ENCODE peak calls at places on chromosomes 3 and 15, in nine cellular contexts. One of them, this sample, is unnamed.

GRCh38 chr3:14602804-14603644 is 48.5 kb upstream of the CCDC174 start:
- DNase-seq in PC-3: peak; percentile 11
- DNase-seq in CD8-positive, alpha-beta memory T cell: no peak
- DNase-seq in suprapubic skin: no peak
- DNase-seq in CD8-positive, alpha-beta T cell: no peak
- DNase-seq in IMR-90: no peak
- DNase-seq in RWPE2: no peak
- DNase-seq in spleen: no peak
- DNase-seq in tibial nerve: no peak
- DNase-seq in this sample: no peak

GRCh38 chr3:174153875-174154274 is 705.3 kb upstream of the NAALADL2 start:
- DNase-seq in PC-3: peak; percentile 74
- DNase-seq in CD8-positive, alpha-beta memory T cell: no peak
- DNase-seq in suprapubic skin: no peak
- DNase-seq in CD8-positive, alpha-beta T cell: no peak
- DNase-seq in IMR-90: peak; percentile 21
- DNase-seq in RWPE2: no peak
- DNase-seq in spleen: no peak
- DNase-seq in tibial nerve: no peak
- DNase-seq in this sample: no peak

GRCh38 chr15:78909791-78910228 is 35.0 kb downstream of the CTSH start:
- DNase-seq in PC-3: peak; percentile 73
- DNase-seq in CD8-positive, alpha-beta memory T cell: no peak
- DNase-seq in suprapubic skin: no peak
- DNase-seq in CD8-positive, alpha-beta T cell: no peak
- DNase-seq in IMR-90: peak; percentile 45
- DNase-seq in RWPE2: no peak
- DNase-seq in spleen: no peak
- DNase-seq in tibial nerve: no peak
- DNase-seq in this sample: peak; percentile 53

GRCh38 chr3:100556656-100557310 is 52.6 kb upstream of the ADGRG7 start:
- DNase-seq in PC-3: peak; percentile 87
- DNase-seq in CD8-positive, alpha-beta memory T cell: no peak
- DNase-seq in suprapubic skin: no peak
- DNase-seq in CD8-positive, alpha-beta T cell: no peak
- DNase-seq in IMR-90: peak; percentile 74
- DNase-seq in RWPE2: no peak
- DNase-seq in spleen: no peak
- DNase-seq in tibial nerve: no peak
- DNase-seq in this sample: peak; percentile 74

GRCh38 chr3:19931180-19931692 is 2.8 kb downstream of the EFHB start:
- DNase-seq in PC-3: no peak
- DNase-seq in CD8-positive, alpha-beta memory T cell: no peak
- DNase-seq in suprapubic skin: no peak
- DNase-seq in CD8-positive, alpha-beta T cell: no peak
- DNase-seq in IMR-90: no peak
- DNase-seq in RWPE2: no peak
- DNase-seq in spleen: no peak
- DNase-seq in tibial nerve: no peak
- DNase-seq in this sample: no peak

GRCh38 chr15:61994216-61994615 is 66.0 kb downstream of the VPS13C start:
- DNase-seq in PC-3: peak; percentile 10
- DNase-seq in CD8-positive, alpha-beta memory T cell: no peak
- DNase-seq in suprapubic skin: no peak
- DNase-seq in CD8-positive, alpha-beta T cell: no peak
- DNase-seq in IMR-90: peak; percentile 86
- DNase-seq in RWPE2: no peak
- DNase-seq in spleen: no peak
- DNase-seq in tibial nerve: no peak
- DNase-seq in this sample: no peak

GRCh38 chr3:184229424-184230080 is at the start of gene VWA5B2:
- DNase-seq in PC-3: peak; percentile 80
- DNase-seq in CD8-positive, alpha-beta memory T cell: peak; percentile 73
- DNase-seq in suprapubic skin: no peak
- DNase-seq in CD8-positive, alpha-beta T cell: peak; percentile 63
- DNase-seq in IMR-90: peak; percentile 18
- DNase-seq in RWPE2: peak; percentile 61
- DNase-seq in spleen: peak; percentile 90
- DNase-seq in tibial nerve: no peak
- DNase-seq in this sample: peak; percentile 72

GRCh38 chr3:147298511-147298982 is 107.8 kb downstream of the ZIC4 start:
- DNase-seq in PC-3: peak; percentile 57
- DNase-seq in CD8-positive, alpha-beta memory T cell: no peak
- DNase-seq in suprapubic skin: no peak
- DNase-seq in CD8-positive, alpha-beta T cell: no peak
- DNase-seq in IMR-90: peak; percentile 100
- DNase-seq in RWPE2: no peak
- DNase-seq in spleen: no peak
- DNase-seq in tibial nerve: no peak
- DNase-seq in this sample: peak; percentile 73

GRCh38 chr3:18079739-18080138 is 337.3 kb upstream of the TBC1D5 start:
- DNase-seq in PC-3: no peak
- DNase-seq in CD8-positive, alpha-beta memory T cell: no peak
- DNase-seq in suprapubic skin: no peak
- DNase-seq in CD8-positive, alpha-beta T cell: no peak
- DNase-seq in IMR-90: peak; percentile 2
- DNase-seq in RWPE2: no peak
- DNase-seq in spleen: no peak
- DNase-seq in tibial nerve: no peak
- DNase-seq in this sample: no peak

GRCh38 chr3:113695426-113695817 is 1.0 kb downstream of the USF3 start:
- DNase-seq in PC-3: peak; percentile 42
- DNase-seq in CD8-positive, alpha-beta memory T cell: no peak
- DNase-seq in suprapubic skin: no peak
- DNase-seq in CD8-positive, alpha-beta T cell: no peak
- DNase-seq in IMR-90: peak; percentile 56
- DNase-seq in RWPE2: no peak
- DNase-seq in spleen: no peak
- DNase-seq in tibial nerve: no peak
- DNase-seq in this sample: no peak

GRCh38 chr3:81974754-81975153 is 213.3 kb upstream of the GBE1 start:
- DNase-seq in PC-3: no peak
- DNase-seq in CD8-positive, alpha-beta memory T cell: no peak
- DNase-seq in suprapubic skin: no peak
- DNase-seq in CD8-positive, alpha-beta T cell: no peak
- DNase-seq in IMR-90: no peak
- DNase-seq in RWPE2: no peak
- DNase-seq in spleen: no peak
- DNase-seq in tibial nerve: no peak
- DNase-seq in this sample: no peak

GRCh38 chr3:101066776-101067175 is 73.6 kb upstream of the ABI3BP start:
- DNase-seq in PC-3: peak; percentile 25
- DNase-seq in CD8-positive, alpha-beta memory T cell: no peak
- DNase-seq in suprapubic skin: no peak
- DNase-seq in CD8-positive, alpha-beta T cell: no peak
- DNase-seq in IMR-90: peak; percentile 50
- DNase-seq in RWPE2: no peak
- DNase-seq in spleen: no peak
- DNase-seq in tibial nerve: no peak
- DNase-seq in this sample: peak; percentile 17

GRCh38 chr3:46423588-46423987 is 16.5 kb downstream of the CCRL2 start:
- DNase-seq in PC-3: peak; percentile 73
- DNase-seq in CD8-positive, alpha-beta memory T cell: no peak
- DNase-seq in suprapubic skin: no peak
- DNase-seq in CD8-positive, alpha-beta T cell: no peak
- DNase-seq in IMR-90: peak; percentile 34
- DNase-seq in RWPE2: no peak
- DNase-seq in spleen: no peak
- DNase-seq in tibial nerve: no peak
- DNase-seq in this sample: no peak

GRCh38 chr3:43995929-43996378 is 245.7 kb upstream of the TOPAZ1 start:
- DNase-seq in PC-3: no peak
- DNase-seq in CD8-positive, alpha-beta memory T cell: no peak
- DNase-seq in suprapubic skin: no peak
- DNase-seq in CD8-positive, alpha-beta T cell: no peak
- DNase-seq in IMR-90: no peak
- DNase-seq in RWPE2: peak; percentile 39
- DNase-seq in spleen: no peak
- DNase-seq in tibial nerve: no peak
- DNase-seq in this sample: no peak

GRCh38 chr3:43998841-43999805 is 242.6 kb upstream of the TOPAZ1 start:
- DNase-seq in PC-3: no peak
- DNase-seq in CD8-positive, alpha-beta memory T cell: no peak
- DNase-seq in suprapubic skin: no peak
- DNase-seq in CD8-positive, alpha-beta T cell: no peak
- DNase-seq in IMR-90: no peak
- DNase-seq in RWPE2: peak; percentile 85
- DNase-seq in spleen: peak; percentile 82
- DNase-seq in tibial nerve: no peak
- DNase-seq in this sample: peak; percentile 78

GRCh38 chr3:43996379-43997301 is 245.0 kb upstream of the TOPAZ1 start:
- DNase-seq in PC-3: no peak
- DNase-seq in CD8-positive, alpha-beta memory T cell: no peak
- DNase-seq in suprapubic skin: no peak
- DNase-seq in CD8-positive, alpha-beta T cell: no peak
- DNase-seq in IMR-90: no peak
- DNase-seq in RWPE2: peak; percentile 71
- DNase-seq in spleen: peak; percentile 81
- DNase-seq in tibial nerve: no peak
- DNase-seq in this sample: no peak

GRCh38 chr3:43998374-43998840 is 243.3 kb upstream of the TOPAZ1 start:
- DNase-seq in PC-3: no peak
- DNase-seq in CD8-positive, alpha-beta memory T cell: no peak
- DNase-seq in suprapubic skin: no peak
- DNase-seq in CD8-positive, alpha-beta T cell: no peak
- DNase-seq in IMR-90: no peak
- DNase-seq in RWPE2: peak; percentile 54
- DNase-seq in spleen: no peak
- DNase-seq in tibial nerve: no peak
- DNase-seq in this sample: no peak

GRCh38 chr3:43997788-43998373 is 243.8 kb upstream of the TOPAZ1 start:
- DNase-seq in PC-3: no peak
- DNase-seq in CD8-positive, alpha-beta memory T cell: no peak
- DNase-seq in suprapubic skin: no peak
- DNase-seq in CD8-positive, alpha-beta T cell: no peak
- DNase-seq in IMR-90: no peak
- DNase-seq in RWPE2: peak; percentile 44
- DNase-seq in spleen: no peak
- DNase-seq in tibial nerve: no peak
- DNase-seq in this sample: no peak
- H3K4me3 ChIP-seq in PC-3: no peak overlapping the region
- H3K4me3 ChIP-seq in CD8-positive, alpha-beta memory T cell: no peak overlapping the region
- H3K4me3 ChIP-seq in suprapubic skin: peak overlapping the region; percentile 61
- H3K4me3 ChIP-seq in CD8-positive, alpha-beta T cell: peak overlapping the region; percentile 35
- H3K4me3 ChIP-seq in IMR-90: no peak overlapping the region
- H3K4me3 ChIP-seq in RWPE2: peak overlapping the region; percentile 63
- H3K4me3 ChIP-seq in spleen: peak overlapping the region; percentile 48
- H3K4me3 ChIP-seq in tibial nerve: peak overlapping the region; percentile 36
- H3K4me3 ChIP-seq in this sample: no peak overlapping the region

DNA sequence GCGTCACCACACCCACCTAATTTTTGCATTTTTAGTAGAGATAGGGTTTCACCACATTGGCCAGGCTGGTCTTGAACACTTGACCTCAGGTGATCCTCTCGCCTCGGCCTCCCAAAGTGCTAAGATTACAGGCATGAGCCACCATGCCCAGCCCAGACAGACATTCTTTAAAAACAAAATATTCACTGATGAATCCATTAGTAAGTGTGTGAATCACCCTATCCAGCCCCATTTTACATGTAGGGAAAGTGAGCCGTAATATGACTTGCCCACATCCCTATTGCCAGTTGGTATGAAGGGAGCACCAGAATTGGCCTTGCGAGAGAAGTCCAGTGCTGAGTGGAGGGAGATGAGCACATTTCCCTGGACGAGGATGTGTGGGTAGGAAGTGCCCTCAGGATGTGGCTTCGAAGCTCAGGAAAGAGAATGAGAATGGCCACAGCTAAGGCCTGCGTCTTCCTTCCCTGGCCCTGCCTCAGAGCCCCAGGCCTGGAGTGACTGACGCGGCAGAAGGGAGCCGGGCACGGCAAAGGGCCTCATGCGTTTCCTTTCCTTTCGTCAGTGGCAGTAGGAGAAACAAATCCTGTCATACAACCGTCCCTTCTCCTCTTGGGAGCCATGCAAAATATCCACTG is 28.3 kb upstream of the ETV5 start:
- DNase-seq in PC-3: no peak
- DNase-seq in CD8-positive, alpha-beta memory T cell: no peak
- DNase-seq in suprapubic skin: no peak
- DNase-seq in CD8-positive, alpha-beta T cell: no peak
- DNase-seq in IMR-90: no peak
- DNase-seq in RWPE2: no peak
- DNase-seq in spleen: no peak
- DNase-seq in tibial nerve: no peak
- DNase-seq in this sample: no peak
- H3K27ac ChIP-seq in PC-3: no peak overlapping the region
- H3K27ac ChIP-seq in CD8-positive, alpha-beta memory T cell: no peak overlapping the region
- H3K27ac ChIP-seq in suprapubic skin: no peak overlapping the region
- H3K27ac ChIP-seq in CD8-positive, alpha-beta T cell: no peak overlapping the region
- H3K27ac ChIP-seq in IMR-90: no peak overlapping the region
- H3K27ac ChIP-seq in RWPE2: no peak overlapping the region
- H3K27ac ChIP-seq in spleen: no peak overlapping the region
- H3K27ac ChIP-seq in tibial nerve: no peak overlapping the region
- H3K27ac ChIP-seq in this sample: no peak overlapping the region

DNA sequence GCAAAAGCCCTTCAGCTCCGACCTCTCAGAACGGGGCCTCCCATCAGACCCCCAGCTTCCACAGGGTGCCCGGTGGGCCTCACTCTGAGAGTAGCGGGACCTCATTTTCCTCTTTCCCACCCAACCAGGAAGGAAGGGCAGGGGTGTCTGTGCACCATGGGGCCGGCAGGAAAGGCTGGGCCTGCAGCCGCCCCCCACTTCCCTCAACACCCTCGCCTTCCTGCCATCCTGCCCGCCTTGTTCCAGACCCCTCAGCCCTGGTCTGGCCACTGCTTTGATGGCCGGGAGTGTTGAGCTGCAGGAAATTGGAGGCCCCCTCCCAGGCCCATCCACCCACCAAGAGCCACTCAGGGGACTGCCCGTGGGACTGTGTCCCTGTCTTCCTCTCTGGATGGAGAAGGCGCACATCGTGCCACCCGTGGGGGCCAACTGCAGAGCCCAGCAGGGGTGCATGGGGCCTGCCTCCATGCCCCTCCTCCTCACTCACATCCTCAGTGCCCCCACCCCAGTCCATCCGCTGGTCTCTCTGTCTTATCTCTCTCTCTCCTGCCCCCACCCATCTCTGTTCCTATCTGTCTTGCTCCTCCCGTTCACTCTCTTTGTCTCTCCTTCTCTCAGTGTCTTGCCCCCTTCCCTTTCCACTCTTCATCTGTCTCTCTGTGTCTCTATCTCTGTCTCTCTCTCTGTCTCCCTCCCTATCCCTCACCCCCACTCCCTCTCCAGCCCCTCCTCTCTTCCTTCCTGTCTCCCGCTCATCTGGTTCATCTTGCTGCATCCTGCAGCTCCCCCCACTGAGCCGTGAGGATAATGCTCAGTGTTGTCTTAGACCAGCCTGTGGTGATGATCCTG is 1.8 kb upstream of the PLXND1 start:
- DNase-seq in PC-3: peak; percentile 6
- DNase-seq in CD8-positive, alpha-beta memory T cell: no peak
- DNase-seq in suprapubic skin: no peak
- DNase-seq in CD8-positive, alpha-beta T cell: no peak
- DNase-seq in IMR-90: peak; percentile 69
- DNase-seq in RWPE2: no peak
- DNase-seq in spleen: no peak
- DNase-seq in tibial nerve: no peak
- DNase-seq in this sample: peak; percentile 57
- H3K4me1 ChIP-seq in PC-3: peaks cover 6% of the 10 kb centered on the region
- H3K4me1 ChIP-seq in CD8-positive, alpha-beta memory T cell: peaks cover 4% of the 10 kb centered on the region
- H3K4me1 ChIP-seq in suprapubic skin: peaks cover 76% of the 10 kb centered on the region
- H3K4me1 ChIP-seq in CD8-positive, alpha-beta T cell: peaks cover 15% of the 10 kb centered on the region
- H3K4me1 ChIP-seq in IMR-90: peaks cover 30% of the 10 kb centered on the region
- H3K4me1 ChIP-seq in RWPE2: no peaks in the 10 kb centered on the region
- H3K4me1 ChIP-seq in spleen: peaks cover 81% of the 10 kb centered on the region
- H3K4me1 ChIP-seq in tibial nerve: no peaks in the 10 kb centered on the region
- H3K4me1 ChIP-seq in this sample: peaks cover 29% of the 10 kb centered on the region

GRCh38 chr15:95669146-95669922 is 661.2 kb upstream of the NR2F2 start:
- DNase-seq in PC-3: no peak
- DNase-seq in CD8-positive, alpha-beta memory T cell: no peak
- DNase-seq in suprapubic skin: no peak
- DNase-seq in CD8-positive, alpha-beta T cell: no peak
- DNase-seq in IMR-90: no peak
- DNase-seq in RWPE2: no peak
- DNase-seq in spleen: no peak
- DNase-seq in tibial nerve: no peak
- DNase-seq in this sample: no peak
- H3K4me3 ChIP-seq in PC-3: no peak overlapping the region
- H3K4me3 ChIP-seq in CD8-positive, alpha-beta memory T cell: no peak overlapping the region
- H3K4me3 ChIP-seq in suprapubic skin: no peak overlapping the region
- H3K4me3 ChIP-seq in CD8-positive, alpha-beta T cell: no peak overlapping the region
- H3K4me3 ChIP-seq in IMR-90: no peak overlapping the region
- H3K4me3 ChIP-seq in RWPE2: no peak overlapping the region
- H3K4me3 ChIP-seq in spleen: peak overlapping the region; percentile 2
- H3K4me3 ChIP-seq in tibial nerve: no peak overlapping the region
- H3K4me3 ChIP-seq in this sample: no peak overlapping the region

This sample was measured in SJCRH30.